ENCODE peak calls at places on chromosomes 13 and 19, in eight cellular contexts. One of them, this sample, is unnamed.
A peak's percentile ranks its signal among the peaks of the same experiment; 100 is the strongest.

GRCh38 chr13:112510002-112510780 is 77.8 kb downstream of the TUBGCP3 start:
- DNase-seq in germinal center: peak; percentile 23
- DNase-seq in EL: peak; percentile 46
- DNase-seq in right cardiac atrium: no peak
- DNase-seq in anterior cingulate cortex: no peak
- DNase-seq in NCI-H2081: peak; percentile 65
- DNase-seq in type B pancreatic cell: no peak
- DNase-seq in activated CD4-positive, alpha-beta T cell treated with anti-CD3 and anti-CD28 coated beads for 1 hour: no peak
- DNase-seq in this sample: no peak

GRCh38 chr19:33344210-33344609 is 29.3 kb upstream of the CEBPG start:
- DNase-seq in germinal center: no peak
- DNase-seq in EL: no peak
- DNase-seq in right cardiac atrium: no peak
- DNase-seq in anterior cingulate cortex: no peak
- DNase-seq in NCI-H2081: no peak
- DNase-seq in type B pancreatic cell: no peak
- DNase-seq in activated CD4-positive, alpha-beta T cell treated with anti-CD3 and anti-CD28 coated beads for 1 hour: no peak
- DNase-seq in this sample: no peak

GRCh38 chr19:56916528-56916927 is 76.0 kb upstream of the PEG3 start:
- DNase-seq in germinal center: no peak
- DNase-seq in EL: no peak
- DNase-seq in right cardiac atrium: no peak
- DNase-seq in anterior cingulate cortex: no peak
- DNase-seq in NCI-H2081: no peak
- DNase-seq in type B pancreatic cell: no peak
- DNase-seq in activated CD4-positive, alpha-beta T cell treated with anti-CD3 and anti-CD28 coated beads for 1 hour: no peak
- DNase-seq in this sample: no peak

GRCh38 chr19:1734328-1734966 is 18.9 kb upstream of the ONECUT3 start:
- DNase-seq in germinal center: no peak
- DNase-seq in EL: no peak
- DNase-seq in right cardiac atrium: no peak
- DNase-seq in anterior cingulate cortex: no peak
- DNase-seq in NCI-H2081: no peak
- DNase-seq in type B pancreatic cell: no peak
- DNase-seq in activated CD4-positive, alpha-beta T cell treated with anti-CD3 and anti-CD28 coated beads for 1 hour: no peak
- DNase-seq in this sample: no peak

GRCh38 chr13:59038824-59039223 is 1124.9 kb downstream of the DIAPH3 start:
- DNase-seq in germinal center: no peak
- DNase-seq in EL: no peak
- DNase-seq in right cardiac atrium: no peak
- DNase-seq in anterior cingulate cortex: no peak
- DNase-seq in NCI-H2081: peak; percentile 62
- DNase-seq in type B pancreatic cell: no peak
- DNase-seq in activated CD4-positive, alpha-beta T cell treated with anti-CD3 and anti-CD28 coated beads for 1 hour: no peak
- DNase-seq in this sample: no peak

GRCh38 chr19:54439174-54439851 is 9.7 kb upstream of the LENG8 start:
- DNase-seq in germinal center: no peak
- DNase-seq in EL: no peak
- DNase-seq in right cardiac atrium: no peak
- DNase-seq in anterior cingulate cortex: peak; percentile 57
- DNase-seq in NCI-H2081: peak; percentile 4
- DNase-seq in type B pancreatic cell: no peak
- DNase-seq in activated CD4-positive, alpha-beta T cell treated with anti-CD3 and anti-CD28 coated beads for 1 hour: no peak
- DNase-seq in this sample: no peak

GRCh38 chr19:16573296-16573695 is 1.1 kb upstream of the SLC35E1 start:
- DNase-seq in germinal center: no peak
- DNase-seq in EL: no peak
- DNase-seq in right cardiac atrium: peak; percentile 37
- DNase-seq in anterior cingulate cortex: no peak
- DNase-seq in NCI-H2081: no peak
- DNase-seq in type B pancreatic cell: no peak
- DNase-seq in activated CD4-positive, alpha-beta T cell treated with anti-CD3 and anti-CD28 coated beads for 1 hour: no peak
- DNase-seq in this sample: no peak

GRCh38 chr13:85659493-85659892 is 139.7 kb downstream of the SLITRK6 start:
- DNase-seq in germinal center: no peak
- DNase-seq in EL: peak; percentile 34
- DNase-seq in right cardiac atrium: no peak
- DNase-seq in anterior cingulate cortex: no peak
- DNase-seq in NCI-H2081: no peak
- DNase-seq in type B pancreatic cell: no peak
- DNase-seq in activated CD4-positive, alpha-beta T cell treated with anti-CD3 and anti-CD28 coated beads for 1 hour: no peak
- DNase-seq in this sample: no peak

GRCh38 chr19:18294467-18294864 is 13.0 kb upstream of the JUND start:
- DNase-seq in germinal center: peak; percentile 79
- DNase-seq in EL: no peak
- DNase-seq in right cardiac atrium: peak; percentile 79
- DNase-seq in anterior cingulate cortex: no peak
- DNase-seq in NCI-H2081: no peak
- DNase-seq in type B pancreatic cell: no peak
- DNase-seq in activated CD4-positive, alpha-beta T cell treated with anti-CD3 and anti-CD28 coated beads for 1 hour: peak; percentile 89
- DNase-seq in this sample: no peak

GRCh38 chr13:63308585-63308984 is 1892.9 kb upstream of the PCDH20 start:
- DNase-seq in germinal center: no peak
- DNase-seq in EL: no peak
- DNase-seq in right cardiac atrium: no peak
- DNase-seq in anterior cingulate cortex: no peak
- DNase-seq in NCI-H2081: no peak
- DNase-seq in type B pancreatic cell: no peak
- DNase-seq in activated CD4-positive, alpha-beta T cell treated with anti-CD3 and anti-CD28 coated beads for 1 hour: no peak
- DNase-seq in this sample: no peak

GRCh38 chr19:39677931-39678889 is 22.5 kb downstream of the LGALS16 start:
- DNase-seq in germinal center: no peak
- DNase-seq in EL: no peak
- DNase-seq in right cardiac atrium: no peak
- DNase-seq in anterior cingulate cortex: no peak
- DNase-seq in NCI-H2081: no peak
- DNase-seq in type B pancreatic cell: no peak
- DNase-seq in activated CD4-positive, alpha-beta T cell treated with anti-CD3 and anti-CD28 coated beads for 1 hour: no peak
- DNase-seq in this sample: no peak

GRCh38 chr19:34666200-34666957 is 10.6 kb downstream of the SCGB2B2 start:
- DNase-seq in germinal center: no peak
- DNase-seq in EL: no peak
- DNase-seq in right cardiac atrium: peak; percentile 51
- DNase-seq in anterior cingulate cortex: no peak
- DNase-seq in NCI-H2081: no peak
- DNase-seq in type B pancreatic cell: no peak
- DNase-seq in activated CD4-positive, alpha-beta T cell treated with anti-CD3 and anti-CD28 coated beads for 1 hour: no peak
- DNase-seq in this sample: no peak

GRCh38 chr13:44755872-44756271 is 179.7 kb upstream of the TSC22D1 start:
- DNase-seq in germinal center: no peak
- DNase-seq in EL: peak; percentile 56
- DNase-seq in right cardiac atrium: no peak
- DNase-seq in anterior cingulate cortex: no peak
- DNase-seq in NCI-H2081: no peak
- DNase-seq in type B pancreatic cell: no peak
- DNase-seq in activated CD4-positive, alpha-beta T cell treated with anti-CD3 and anti-CD28 coated beads for 1 hour: no peak
- DNase-seq in this sample: no peak

GRCh38 chr19:868458-869244 is 9.2 kb downstream of the CFD start:
- DNase-seq in germinal center: no peak
- DNase-seq in EL: no peak
- DNase-seq in right cardiac atrium: peak; percentile 65
- DNase-seq in anterior cingulate cortex: no peak
- DNase-seq in NCI-H2081: no peak
- DNase-seq in type B pancreatic cell: no peak
- DNase-seq in activated CD4-positive, alpha-beta T cell treated with anti-CD3 and anti-CD28 coated beads for 1 hour: no peak
- DNase-seq in this sample: no peak

GRCh38 chr13:101190976-101191375 is 225.3 kb downstream of the NALCN start:
- DNase-seq in germinal center: no peak
- DNase-seq in EL: no peak
- DNase-seq in right cardiac atrium: no peak
- DNase-seq in anterior cingulate cortex: no peak
- DNase-seq in NCI-H2081: no peak
- DNase-seq in type B pancreatic cell: no peak
- DNase-seq in activated CD4-positive, alpha-beta T cell treated with anti-CD3 and anti-CD28 coated beads for 1 hour: no peak
- DNase-seq in this sample: no peak

GRCh38 chr19:2850256-2850925 is 9.1 kb downstream of the ZNF555 start:
- DNase-seq in germinal center: no peak
- DNase-seq in EL: no peak
- DNase-seq in right cardiac atrium: no peak
- DNase-seq in anterior cingulate cortex: no peak
- DNase-seq in NCI-H2081: no peak
- DNase-seq in type B pancreatic cell: no peak
- DNase-seq in activated CD4-positive, alpha-beta T cell treated with anti-CD3 and anti-CD28 coated beads for 1 hour: no peak
- DNase-seq in this sample: no peak

GRCh38 chr13:27691207-27691606 is 69.5 kb downstream of the POLR1D start:
- DNase-seq in germinal center: no peak
- DNase-seq in EL: no peak
- DNase-seq in right cardiac atrium: no peak
- DNase-seq in anterior cingulate cortex: no peak
- DNase-seq in NCI-H2081: no peak
- DNase-seq in type B pancreatic cell: no peak
- DNase-seq in activated CD4-positive, alpha-beta T cell treated with anti-CD3 and anti-CD28 coated beads for 1 hour: no peak
- DNase-seq in this sample: no peak

GRCh38 chr19:6108721-6109633 is 1.3 kb downstream of the RFX2 start:
- DNase-seq in germinal center: peak; percentile 28
- DNase-seq in EL: peak; percentile 65
- DNase-seq in right cardiac atrium: peak; percentile 85
- DNase-seq in anterior cingulate cortex: no peak
- DNase-seq in NCI-H2081: peak; percentile 43
- DNase-seq in type B pancreatic cell: no peak
- DNase-seq in activated CD4-positive, alpha-beta T cell treated with anti-CD3 and anti-CD28 coated beads for 1 hour: peak; percentile 50
- DNase-seq in this sample: peak; percentile 41

GRCh38 chr19:10268077-10268476 is 2.8 kb upstream of the ICAM1 start:
- DNase-seq in germinal center: no peak
- DNase-seq in EL: no peak
- DNase-seq in right cardiac atrium: peak; percentile 71
- DNase-seq in anterior cingulate cortex: no peak
- DNase-seq in NCI-H2081: no peak
- DNase-seq in type B pancreatic cell: no peak
- DNase-seq in activated CD4-positive, alpha-beta T cell treated with anti-CD3 and anti-CD28 coated beads for 1 hour: no peak
- DNase-seq in this sample: no peak

GRCh38 chr13:42981853-42982252 is 10.2 kb downstream of the EPSTI1 start:
- DNase-seq in germinal center: no peak
- DNase-seq in EL: no peak
- DNase-seq in right cardiac atrium: no peak
- DNase-seq in anterior cingulate cortex: no peak
- DNase-seq in NCI-H2081: no peak
- DNase-seq in type B pancreatic cell: no peak
- DNase-seq in activated CD4-positive, alpha-beta T cell treated with anti-CD3 and anti-CD28 coated beads for 1 hour: no peak
- DNase-seq in this sample: no peak

GRCh38 chr13:26867451-26868067 is 107.0 kb upstream of the GPR12 start:
- DNase-seq in germinal center: peak; percentile 6
- DNase-seq in EL: peak; percentile 8
- DNase-seq in right cardiac atrium: no peak
- DNase-seq in anterior cingulate cortex: no peak
- DNase-seq in NCI-H2081: no peak
- DNase-seq in type B pancreatic cell: no peak
- DNase-seq in activated CD4-positive, alpha-beta T cell treated with anti-CD3 and anti-CD28 coated beads for 1 hour: no peak
- DNase-seq in this sample: peak; percentile 69

GRCh38 chr19:51702103-51702753 is 9.1 kb downstream of the SPACA6 start:
- DNase-seq in germinal center: peak; percentile 71
- DNase-seq in EL: peak; percentile 45
- DNase-seq in right cardiac atrium: peak; percentile 95
- DNase-seq in anterior cingulate cortex: peak; percentile 16
- DNase-seq in NCI-H2081: no peak
- DNase-seq in type B pancreatic cell: no peak
- DNase-seq in activated CD4-positive, alpha-beta T cell treated with anti-CD3 and anti-CD28 coated beads for 1 hour: peak; percentile 31
- DNase-seq in this sample: peak; percentile 84

GRCh38 chr19:34881982-34882381 is 44.7 kb upstream of the ZNF30 start:
- DNase-seq in germinal center: no peak
- DNase-seq in EL: peak; percentile 11
- DNase-seq in right cardiac atrium: no peak
- DNase-seq in anterior cingulate cortex: no peak
- DNase-seq in NCI-H2081: no peak
- DNase-seq in type B pancreatic cell: no peak
- DNase-seq in activated CD4-positive, alpha-beta T cell treated with anti-CD3 and anti-CD28 coated beads for 1 hour: no peak
- DNase-seq in this sample: no peak

GRCh38 chr13:94956407-94957110 is 244.2 kb upstream of the SOX21 start:
- DNase-seq in germinal center: no peak
- DNase-seq in EL: no peak
- DNase-seq in right cardiac atrium: no peak
- DNase-seq in anterior cingulate cortex: no peak
- DNase-seq in NCI-H2081: no peak
- DNase-seq in type B pancreatic cell: no peak
- DNase-seq in activated CD4-positive, alpha-beta T cell treated with anti-CD3 and anti-CD28 coated beads for 1 hour: no peak
- DNase-seq in this sample: no peak

GRCh38 chr13:32880636-32881035 is 135.6 kb upstream of the KL start:
- DNase-seq in germinal center: no peak
- DNase-seq in EL: no peak
- DNase-seq in right cardiac atrium: no peak
- DNase-seq in anterior cingulate cortex: no peak
- DNase-seq in NCI-H2081: no peak
- DNase-seq in type B pancreatic cell: peak; percentile 15
- DNase-seq in activated CD4-positive, alpha-beta T cell treated with anti-CD3 and anti-CD28 coated beads for 1 hour: no peak
- DNase-seq in this sample: no peak

GRCh38 chr19:1168877-1169791 is 4.9 kb downstream of the SBNO2 start:
- DNase-seq in germinal center: no peak
- DNase-seq in EL: peak; percentile 92
- DNase-seq in right cardiac atrium: peak; percentile 57
- DNase-seq in anterior cingulate cortex: no peak
- DNase-seq in NCI-H2081: no peak
- DNase-seq in type B pancreatic cell: no peak
- DNase-seq in activated CD4-positive, alpha-beta T cell treated with anti-CD3 and anti-CD28 coated beads for 1 hour: no peak
- DNase-seq in this sample: no peak

GRCh38 chr13:68714292-68714691 is 1393.3 kb upstream of the ATXN8OS start:
- DNase-seq in germinal center: no peak
- DNase-seq in EL: no peak
- DNase-seq in right cardiac atrium: no peak
- DNase-seq in anterior cingulate cortex: no peak
- DNase-seq in NCI-H2081: no peak
- DNase-seq in type B pancreatic cell: no peak
- DNase-seq in activated CD4-positive, alpha-beta T cell treated with anti-CD3 and anti-CD28 coated beads for 1 hour: no peak
- DNase-seq in this sample: no peak

GRCh38 chr13:39282400-39282972 is 244.2 kb downstream of the NHLRC3 start:
- DNase-seq in germinal center: no peak
- DNase-seq in EL: no peak
- DNase-seq in right cardiac atrium: no peak
- DNase-seq in anterior cingulate cortex: no peak
- DNase-seq in NCI-H2081: no peak
- DNase-seq in type B pancreatic cell: no peak
- DNase-seq in activated CD4-positive, alpha-beta T cell treated with anti-CD3 and anti-CD28 coated beads for 1 hour: no peak
- DNase-seq in this sample: no peak

GRCh38 chr19:8441725-8442544 is 2.8 kb upstream of the HNRNPM start:
- DNase-seq in germinal center: no peak
- DNase-seq in EL: no peak
- DNase-seq in right cardiac atrium: no peak
- DNase-seq in anterior cingulate cortex: no peak
- DNase-seq in NCI-H2081: no peak
- DNase-seq in type B pancreatic cell: no peak
- DNase-seq in activated CD4-positive, alpha-beta T cell treated with anti-CD3 and anti-CD28 coated beads for 1 hour: no peak
- DNase-seq in this sample: no peak

This sample was measured in mesothelial cell of epicardium.